ENCODE peak calls at places on chromosomes 6 and 20, in five cellular contexts. One of them, this sample, is unnamed.

GRCh38 chr20:35091808-35092523 is 641 bp downstream of the TRPC4AP start:
- DNase-seq in fibroblast of gingiva: no peak
- DNase-seq in skeletal muscle cell: no peak
- DNase-seq in aorta: no peak
- DNase-seq in ureter: peak
- DNase-seq in this sample: no peak

GRCh38 chr6:14031516-14031915 is 86.1 kb upstream of the CD83 start:
- DNase-seq in fibroblast of gingiva: no peak
- DNase-seq in skeletal muscle cell: no peak
- DNase-seq in aorta: no peak
- DNase-seq in ureter: no peak
- DNase-seq in this sample: no peak

GRCh38 chr6:114140416-114140815 is 169.5 kb upstream of the HDAC2 start:
- DNase-seq in fibroblast of gingiva: no peak
- DNase-seq in skeletal muscle cell: no peak
- DNase-seq in aorta: no peak
- DNase-seq in ureter: no peak
- DNase-seq in this sample: no peak

GRCh38 chr6:157885211-157885788 is 62.3 kb downstream of the SNX9 start:
- DNase-seq in fibroblast of gingiva: no peak
- DNase-seq in skeletal muscle cell: no peak
- DNase-seq in aorta: no peak
- DNase-seq in ureter: no peak
- DNase-seq in this sample: no peak

GRCh38 chr6:140897804-140898573 is 1234.7 kb upstream of the GJE1 start:
- DNase-seq in fibroblast of gingiva: no peak
- DNase-seq in skeletal muscle cell: no peak
- DNase-seq in aorta: peak
- DNase-seq in ureter: no peak
- DNase-seq in this sample: no peak

GRCh38 chr20:40689100-40689942 is at the start of gene MAFB:
- DNase-seq in fibroblast of gingiva: peak
- DNase-seq in skeletal muscle cell: peak
- DNase-seq in aorta: peak
- DNase-seq in ureter: peak
- DNase-seq in this sample: peak

GRCh38 chr20:62969179-62969760 is 16.8 kb downstream of the SLC17A9 start:
- DNase-seq in fibroblast of gingiva: no peak
- DNase-seq in skeletal muscle cell: no peak
- DNase-seq in aorta: no peak
- DNase-seq in ureter: no peak
- DNase-seq in this sample: no peak

GRCh38 chr6:71248866-71249265 is 39.7 kb upstream of the OGFRL1 start:
- DNase-seq in fibroblast of gingiva: no peak
- DNase-seq in skeletal muscle cell: no peak
- DNase-seq in aorta: no peak
- DNase-seq in ureter: no peak
- DNase-seq in this sample: no peak

GRCh38 chr6:109236140-109237081 is 141.1 kb downstream of the CEP57L1 start:
- DNase-seq in fibroblast of gingiva: no peak
- DNase-seq in skeletal muscle cell: no peak
- DNase-seq in aorta: no peak
- DNase-seq in ureter: no peak
- DNase-seq in this sample: no peak

GRCh38 chr20:51594999-51595532 is 52.5 kb upstream of the NFATC2 start:
- DNase-seq in fibroblast of gingiva: peak
- DNase-seq in skeletal muscle cell: peak
- DNase-seq in aorta: peak
- DNase-seq in ureter: peak
- DNase-seq in this sample: peak

GRCh38 chr6:89284081-89284480 is 31.0 kb downstream of the GABRR2 start:
- DNase-seq in fibroblast of gingiva: no peak
- DNase-seq in skeletal muscle cell: no peak
- DNase-seq in aorta: no peak
- DNase-seq in ureter: no peak
- DNase-seq in this sample: no peak

GRCh38 chr6:87093651-87094050 is 1.3 kb downstream of the CGA start:
- DNase-seq in fibroblast of gingiva: no peak
- DNase-seq in skeletal muscle cell: no peak
- DNase-seq in aorta: no peak
- DNase-seq in ureter: no peak
- DNase-seq in this sample: no peak

GRCh38 chr6:8686077-8686476 is 250.7 kb upstream of the SLC35B3 start:
- DNase-seq in fibroblast of gingiva: no peak
- DNase-seq in skeletal muscle cell: no peak
- DNase-seq in aorta: no peak
- DNase-seq in ureter: no peak
- DNase-seq in this sample: no peak

GRCh38 chr6:51844391-51844735 is 243.1 kb downstream of the PKHD1 start:
- DNase-seq in fibroblast of gingiva: no peak
- DNase-seq in skeletal muscle cell: no peak
- DNase-seq in aorta: no peak
- DNase-seq in ureter: no peak
- DNase-seq in this sample: no peak

GRCh38 chr6:54010340-54011276 is 100.6 kb upstream of the MLIP start:
- DNase-seq in fibroblast of gingiva: peak
- DNase-seq in skeletal muscle cell: peak
- DNase-seq in aorta: no peak
- DNase-seq in ureter: no peak
- DNase-seq in this sample: no peak

GRCh38 chr6:33785766-33786165 is 3.2 kb downstream of the LEMD2 start:
- DNase-seq in fibroblast of gingiva: peak
- DNase-seq in skeletal muscle cell: no peak
- DNase-seq in aorta: no peak
- DNase-seq in ureter: no peak
- DNase-seq in this sample: peak